ENCODE peak calls at places on chromosomes 12 and 14, in ten cellular contexts. T is heart right ventricle, L is BE2C, N is stomach, Q is astrocyte, O is adrenal gland, I is IMR-90, E is endodermal cell, V is prostate gland, S is psoas muscle. J is an unnamed sample.
A peak's percentile ranks its signal among the peaks of the same experiment; 100 is the strongest.

GRCh38 chr12:2225736-2226135 is 172.9 kb downstream of the CACNA1C start:
- DNase-seq in E (no peak), V (no peak), I (peak; percentile 78), Q (peak; percentile 31), N (no peak), T (no peak), L (no peak), O (no peak), S (no peak), J (no peak)

GRCh38 chr14:91323671-91324605 is 79.4 kb upstream of the GPR68 start:
- DNase-seq in I (peak; percentile 46), T (peak; percentile 89), V (peak; percentile 85), O (peak; percentile 96), Q (peak; percentile 17), S (peak; percentile 86), E (peak; percentile 93), N (peak; percentile 90), L (peak; percentile 82), J (peak; percentile 4)

GRCh38 chr12:71691504-71692129 is 5.7 kb downstream of the TMEM19 start:
- DNase-seq in Q (no peak), O (no peak), T (no peak), S (no peak), V (no peak), L (no peak), N (peak; percentile 65), E (no peak), I (no peak), J (no peak)

GRCh38 chr14:101111620-101112290 is 208.2 kb upstream of the RTL1 start:
- DNase-seq in N (peak; percentile 24), E (peak; percentile 38), L (no peak), S (peak; percentile 32), O (peak; percentile 11), I (no peak), Q (no peak), V (no peak), T (no peak), J (no peak)

GRCh38 chr12:99810718-99811593 is 163.4 kb downstream of the GARIN6 start:
- DNase-seq in L (peak; percentile 10), N (no peak), E (no peak), V (no peak), I (peak; percentile 18), Q (peak; percentile 13), O (no peak), T (no peak), S (no peak), J (no peak)

GRCh38 chr12:42588981-42589464 is 523 bp downstream of the PRICKLE1 start:
- DNase-seq in S (peak; percentile 69), I (peak; percentile 38), Q (no peak), L (peak; percentile 85), T (peak; percentile 62), O (no peak), N (no peak), V (no peak), E (peak; percentile 91), J (no peak)

GRCh38 chr12:50749459-50749882 is 14.4 kb upstream of the ATF1 start:
- DNase-seq in L (no peak), E (no peak), Q (no peak), S (no peak), V (no peak), O (no peak), I (no peak), N (no peak), T (no peak), J (no peak)

GRCh38 chr12:101040936-101041335 is 169.1 kb downstream of the SLC5A8 start:
- DNase-seq in S (no peak), E (no peak), L (no peak), I (no peak), V (no peak), O (no peak), T (no peak), N (no peak), Q (no peak), J (no peak)

GRCh38 chr14:50021261-50021660 is 95.1 kb downstream of the VCPKMT start:
- DNase-seq in I (no peak), E (no peak), O (no peak), T (no peak), S (no peak), N (no peak), L (no peak), V (no peak), Q (no peak), J (no peak)

GRCh38 chr12:126967152-126967551 is 1299.8 kb upstream of the TMEM132C start:
- DNase-seq in T (no peak), N (no peak), S (no peak), L (no peak), E (no peak), O (no peak), V (no peak), I (no peak), Q (no peak), J (no peak)

GRCh38 chr12:126963825-126964224 is 1303.1 kb upstream of the TMEM132C start:
- DNase-seq in E (no peak), N (no peak), O (no peak), S (no peak), Q (no peak), L (no peak), T (no peak), V (no peak), I (no peak), J (no peak)

GRCh38 chr12:126966498-126966897 is 1300.5 kb upstream of the TMEM132C start:
- DNase-seq in T (no peak), E (no peak), Q (no peak), S (no peak), N (no peak), I (no peak), L (no peak), V (no peak), O (no peak), J (no peak)
- TF ChIP-seq CTCF in T (no peak), E (no peak), Q (no peak), S (no peak), N (no peak), I (no peak), L (no peak), V (no peak), O (no peak), J (no peak)

GRCh38 chr14:37403656-37404055 is 191.4 kb downstream of the FOXA1 start:
- DNase-seq in S (no peak), L (no peak), O (no peak), N (no peak), Q (no peak), I (no peak), V (no peak), T (no peak), E (no peak), J (no peak)

GRCh38 chr14:37401093-37401492 is 194.0 kb downstream of the FOXA1 start:
- DNase-seq in E (no peak), N (no peak), I (no peak), S (no peak), O (no peak), V (no peak), L (no peak), T (no peak), Q (no peak), J (no peak)

GRCh38 chr14:37397941-37398215 is 197.2 kb downstream of the FOXA1 start:
- DNase-seq in I (no peak), T (no peak), S (no peak), O (no peak), Q (no peak), N (no peak), V (no peak), E (no peak), L (no peak), J (no peak)

GRCh38 chr14:37399517-37399916 is 195.5 kb downstream of the FOXA1 start:
- DNase-seq in Q (no peak), T (no peak), I (no peak), V (no peak), E (no peak), N (no peak), O (no peak), L (no peak), S (no peak), J (no peak)
- H3K4me3 ChIP-seq in Q (no peak overlapping the region), T (no peak overlapping the region), I (no peak overlapping the region), V (no peak overlapping the region), E (no peak overlapping the region), N (no peak overlapping the region), O (no peak overlapping the region), L (no peak overlapping the region), S (no peak overlapping the region), J (no peak overlapping the region)

GRCh38 chr12:57615637-57616036 is 4.4 kb downstream of the ARHGEF25 start:
- DNase-seq in L (no peak), N (no peak), Q (no peak), E (no peak), I (no peak), V (no peak), T (no peak), S (no peak), O (no peak), J (no peak)
- H3K27me3 ChIP-seq in L (no peaks in the 10 kb centered on the region), N (peaks cover 1% of the 10 kb centered on the region), Q (peaks cover 17% of the 10 kb centered on the region), E (peaks cover 64% of the 10 kb centered on the region), I (peaks cover 10% of the 10 kb centered on the region), V (no peaks in the 10 kb centered on the region), T (peaks cover 15% of the 10 kb centered on the region), S (peaks cover 27% of the 10 kb centered on the region), O (peaks cover 13% of the 10 kb centered on the region), J (peaks cover 7% of the 10 kb centered on the region)

GRCh38 chr12:76878045-76878898 is 547 bp downstream of the CSRP2 start:
- DNase-seq in O (no peak), L (peak; percentile 41), V (peak; percentile 32), I (no peak), S (peak; percentile 47), Q (no peak), N (no peak), E (peak; percentile 92), T (no peak), J (no peak)
- TF ChIP-seq CTCF in O (no peak), L (peak; percentile 29), V (no peak), I (peak; percentile 26), S (no peak), Q (no peak), N (no peak), E (peak; percentile 71), T (no peak), J (peak; percentile 38)

DNA sequence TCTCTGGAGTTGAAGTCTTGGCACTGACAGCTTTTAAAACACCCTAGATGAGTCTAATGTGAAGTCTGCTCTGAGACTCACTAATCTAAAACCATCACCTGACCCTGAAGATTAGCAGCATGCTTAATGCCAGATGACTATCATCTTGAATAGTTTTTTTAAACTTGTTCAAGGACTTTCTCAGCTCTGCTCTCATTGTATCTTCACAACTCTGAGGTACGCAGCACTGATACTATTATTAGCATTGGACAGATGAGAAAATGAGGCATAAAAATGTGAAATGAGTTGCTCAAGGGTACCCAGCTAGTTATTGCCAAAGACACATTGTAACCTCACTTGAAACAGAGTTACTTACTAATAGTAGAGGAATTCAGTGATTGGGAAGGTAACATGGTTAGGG is 4.8 kb downstream of the SLC38A1 start:
- DNase-seq in O (no peak), V (no peak), S (no peak), N (no peak), L (no peak), E (no peak), T (no peak), I (peak; percentile 73), Q (peak; percentile 57), J (no peak)
- H3K4me3 ChIP-seq in O (no peak overlapping the region), V (no peak overlapping the region), S (no peak overlapping the region), N (no peak overlapping the region), L (no peak overlapping the region), E (no peak overlapping the region), T (no peak overlapping the region), I (no peak overlapping the region), Q (no peak overlapping the region), J (no peak overlapping the region)

J was measured in BJ.